ENCODE peak calls at places on chromosomes 1 and 21, in nine cellular contexts. One of them, this sample, is unnamed.
A peak's percentile ranks its signal among the peaks of the same experiment; 100 is the strongest.

GRCh38 chr1:221053889-221054288 is 174.6 kb downstream of the HLX start:
- DNase-seq in Panc1: no peak
- DNase-seq in CD8-positive, alpha-beta memory T cell: no peak
- DNase-seq in endothelial cell of umbilical vein: no peak
- DNase-seq in RWPE2: no peak
- DNase-seq in effector memory CD4-positive, alpha-beta T cell: no peak
- DNase-seq in ovary: no peak
- DNase-seq in GM23248: no peak
- DNase-seq in lower lobe of right lung: no peak
- DNase-seq in this sample: no peak

GRCh38 chr1:76640092-76640491 is 227.2 kb upstream of the ST6GALNAC5 start:
- DNase-seq in Panc1: no peak
- DNase-seq in CD8-positive, alpha-beta memory T cell: no peak
- DNase-seq in endothelial cell of umbilical vein: no peak
- DNase-seq in RWPE2: no peak
- DNase-seq in effector memory CD4-positive, alpha-beta T cell: no peak
- DNase-seq in ovary: no peak
- DNase-seq in GM23248: peak; percentile 80
- DNase-seq in lower lobe of right lung: no peak
- DNase-seq in this sample: no peak

GRCh38 chr1:186634511-186634910 is 45.7 kb downstream of the PTGS2 start:
- DNase-seq in Panc1: no peak
- DNase-seq in CD8-positive, alpha-beta memory T cell: no peak
- DNase-seq in endothelial cell of umbilical vein: no peak
- DNase-seq in RWPE2: no peak
- DNase-seq in effector memory CD4-positive, alpha-beta T cell: no peak
- DNase-seq in ovary: no peak
- DNase-seq in GM23248: no peak
- DNase-seq in lower lobe of right lung: no peak
- DNase-seq in this sample: no peak

GRCh38 chr1:164702216-164702615 is 143.2 kb downstream of the PBX1 start:
- DNase-seq in Panc1: no peak
- DNase-seq in CD8-positive, alpha-beta memory T cell: no peak
- DNase-seq in endothelial cell of umbilical vein: no peak
- DNase-seq in RWPE2: no peak
- DNase-seq in effector memory CD4-positive, alpha-beta T cell: no peak
- DNase-seq in ovary: no peak
- DNase-seq in GM23248: peak; percentile 75
- DNase-seq in lower lobe of right lung: no peak
- DNase-seq in this sample: no peak

GRCh38 chr21:17454315-17455027 is 58.4 kb upstream of the CXADR start:
- DNase-seq in Panc1: peak; percentile 96
- DNase-seq in CD8-positive, alpha-beta memory T cell: no peak
- DNase-seq in endothelial cell of umbilical vein: peak; percentile 73
- DNase-seq in RWPE2: peak; percentile 61
- DNase-seq in effector memory CD4-positive, alpha-beta T cell: no peak
- DNase-seq in ovary: no peak
- DNase-seq in GM23248: peak; percentile 82
- DNase-seq in lower lobe of right lung: no peak
- DNase-seq in this sample: no peak

GRCh38 chr1:66925944-66926343 is 1.2 kb downstream of the MIER1 start:
- DNase-seq in Panc1: no peak
- DNase-seq in CD8-positive, alpha-beta memory T cell: no peak
- DNase-seq in endothelial cell of umbilical vein: no peak
- DNase-seq in RWPE2: no peak
- DNase-seq in effector memory CD4-positive, alpha-beta T cell: no peak
- DNase-seq in ovary: no peak
- DNase-seq in GM23248: peak; percentile 31
- DNase-seq in lower lobe of right lung: no peak
- DNase-seq in this sample: no peak

GRCh38 chr1:77975386-77975785 is 3.5 kb downstream of the FUBP1 start:
- DNase-seq in Panc1: no peak
- DNase-seq in CD8-positive, alpha-beta memory T cell: no peak
- DNase-seq in endothelial cell of umbilical vein: peak; percentile 51
- DNase-seq in RWPE2: no peak
- DNase-seq in effector memory CD4-positive, alpha-beta T cell: no peak
- DNase-seq in ovary: no peak
- DNase-seq in GM23248: peak; percentile 72
- DNase-seq in lower lobe of right lung: no peak
- DNase-seq in this sample: no peak

GRCh38 chr1:8396083-8396911 is 78.4 kb downstream of the SLC45A1 start:
- DNase-seq in Panc1: no peak
- DNase-seq in CD8-positive, alpha-beta memory T cell: no peak
- DNase-seq in endothelial cell of umbilical vein: peak; percentile 50
- DNase-seq in RWPE2: no peak
- DNase-seq in effector memory CD4-positive, alpha-beta T cell: no peak
- DNase-seq in ovary: no peak
- DNase-seq in GM23248: peak; percentile 73
- DNase-seq in lower lobe of right lung: no peak
- DNase-seq in this sample: no peak

GRCh38 chr21:29305561-29305960 is 6.8 kb downstream of the BACH1 start:
- DNase-seq in Panc1: no peak
- DNase-seq in CD8-positive, alpha-beta memory T cell: no peak
- DNase-seq in endothelial cell of umbilical vein: no peak
- DNase-seq in RWPE2: no peak
- DNase-seq in effector memory CD4-positive, alpha-beta T cell: no peak
- DNase-seq in ovary: no peak
- DNase-seq in GM23248: no peak
- DNase-seq in lower lobe of right lung: no peak
- DNase-seq in this sample: no peak

GRCh38 chr21:29306920-29307319 is 8.2 kb downstream of the BACH1 start:
- DNase-seq in Panc1: no peak
- DNase-seq in CD8-positive, alpha-beta memory T cell: no peak
- DNase-seq in endothelial cell of umbilical vein: no peak
- DNase-seq in RWPE2: no peak
- DNase-seq in effector memory CD4-positive, alpha-beta T cell: no peak
- DNase-seq in ovary: no peak
- DNase-seq in GM23248: no peak
- DNase-seq in lower lobe of right lung: no peak
- DNase-seq in this sample: no peak

GRCh38 chr21:29309703-29310102 is 11.0 kb downstream of the BACH1 start:
- DNase-seq in Panc1: no peak
- DNase-seq in CD8-positive, alpha-beta memory T cell: no peak
- DNase-seq in endothelial cell of umbilical vein: no peak
- DNase-seq in RWPE2: no peak
- DNase-seq in effector memory CD4-positive, alpha-beta T cell: no peak
- DNase-seq in ovary: no peak
- DNase-seq in GM23248: no peak
- DNase-seq in lower lobe of right lung: no peak
- DNase-seq in this sample: no peak

GRCh38 chr21:29307718-29308455 is 9.2 kb downstream of the BACH1 start:
- DNase-seq in Panc1: no peak
- DNase-seq in CD8-positive, alpha-beta memory T cell: no peak
- DNase-seq in endothelial cell of umbilical vein: no peak
- DNase-seq in RWPE2: no peak
- DNase-seq in effector memory CD4-positive, alpha-beta T cell: no peak
- DNase-seq in ovary: no peak
- DNase-seq in GM23248: no peak
- DNase-seq in lower lobe of right lung: no peak
- DNase-seq in this sample: no peak

DNA sequence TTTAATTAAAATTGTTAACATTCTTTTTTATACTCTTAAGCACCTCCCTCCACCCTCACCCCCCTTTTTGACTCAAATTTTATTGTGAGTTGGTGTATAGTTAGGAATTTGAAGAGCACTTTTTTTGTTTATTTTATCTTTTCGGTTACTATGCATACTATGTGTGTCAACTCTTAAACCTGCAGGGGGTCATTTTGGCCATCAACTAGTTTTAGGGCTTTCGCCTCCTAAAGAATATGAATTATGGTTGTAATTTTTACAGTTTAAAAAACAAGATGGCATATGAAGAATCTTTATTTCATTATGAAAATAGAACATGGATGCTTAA is 9.7 kb downstream of the BACH1 start:
- DNase-seq in Panc1: no peak
- DNase-seq in CD8-positive, alpha-beta memory T cell: no peak
- DNase-seq in endothelial cell of umbilical vein: no peak
- DNase-seq in RWPE2: no peak
- DNase-seq in effector memory CD4-positive, alpha-beta T cell: no peak
- DNase-seq in ovary: no peak
- DNase-seq in GM23248: no peak
- DNase-seq in lower lobe of right lung: no peak
- DNase-seq in this sample: no peak
- H3K27ac ChIP-seq in Panc1: no peak overlapping the region
- H3K27ac ChIP-seq in CD8-positive, alpha-beta memory T cell: no peak overlapping the region
- H3K27ac ChIP-seq in endothelial cell of umbilical vein: no peak overlapping the region
- H3K27ac ChIP-seq in RWPE2: no peak overlapping the region
- H3K27ac ChIP-seq in effector memory CD4-positive, alpha-beta T cell: no peak overlapping the region
- H3K27ac ChIP-seq in ovary: no peak overlapping the region
- H3K27ac ChIP-seq in GM23248: peak overlapping the region; percentile 8
- H3K27ac ChIP-seq in lower lobe of right lung: no peak overlapping the region
- H3K27ac ChIP-seq in this sample: no peak overlapping the region

GRCh38 chr1:160798439-160798838 is 2.5 kb downstream of the LY9 start:
- DNase-seq in Panc1: no peak
- DNase-seq in CD8-positive, alpha-beta memory T cell: no peak
- DNase-seq in endothelial cell of umbilical vein: no peak
- DNase-seq in RWPE2: no peak
- DNase-seq in effector memory CD4-positive, alpha-beta T cell: no peak
- DNase-seq in ovary: no peak
- DNase-seq in GM23248: no peak
- DNase-seq in lower lobe of right lung: no peak
- DNase-seq in this sample: no peak
- H3K4me1 ChIP-seq in Panc1: no peaks in the 10 kb centered on the region
- H3K4me1 ChIP-seq in CD8-positive, alpha-beta memory T cell: peaks cover 48% of the 10 kb centered on the region
- H3K4me1 ChIP-seq in endothelial cell of umbilical vein: no peaks in the 10 kb centered on the region
- H3K4me1 ChIP-seq in RWPE2: no peaks in the 10 kb centered on the region
- H3K4me1 ChIP-seq in effector memory CD4-positive, alpha-beta T cell: peaks cover 46% of the 10 kb centered on the region
- H3K4me1 ChIP-seq in ovary: no peaks in the 10 kb centered on the region
- H3K4me1 ChIP-seq in GM23248: no peaks in the 10 kb centered on the region
- H3K4me1 ChIP-seq in lower lobe of right lung: no peaks in the 10 kb centered on the region
- H3K4me1 ChIP-seq in this sample: peaks cover 48% of the 10 kb centered on the region

DNA sequence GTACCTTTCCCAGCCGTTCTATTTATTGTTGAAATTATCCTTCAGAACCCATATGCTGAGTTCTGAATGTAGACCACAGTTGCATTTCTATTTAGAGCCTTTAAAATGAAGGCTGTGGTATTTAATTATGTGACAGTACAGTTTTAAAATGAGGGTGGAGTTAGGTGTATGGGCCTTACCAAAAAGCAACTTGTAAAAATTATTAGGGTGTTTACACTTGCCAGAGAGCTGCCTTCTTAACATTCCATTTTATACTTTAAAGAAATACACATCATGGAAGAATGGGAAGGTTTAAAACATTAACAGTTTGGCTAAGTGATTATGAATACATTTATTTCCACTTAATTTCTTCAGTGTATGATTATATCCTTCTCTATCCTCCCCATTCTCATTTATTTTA is 75.7 kb downstream of the RASAL2 start:
- DNase-seq in Panc1: no peak
- DNase-seq in CD8-positive, alpha-beta memory T cell: no peak
- DNase-seq in endothelial cell of umbilical vein: no peak
- DNase-seq in RWPE2: no peak
- DNase-seq in effector memory CD4-positive, alpha-beta T cell: no peak
- DNase-seq in ovary: no peak
- DNase-seq in GM23248: no peak
- DNase-seq in lower lobe of right lung: no peak
- DNase-seq in this sample: no peak
- H3K4me3 ChIP-seq in Panc1: no peak overlapping the region
- H3K4me3 ChIP-seq in CD8-positive, alpha-beta memory T cell: no peak overlapping the region
- H3K4me3 ChIP-seq in endothelial cell of umbilical vein: no peak overlapping the region
- H3K4me3 ChIP-seq in RWPE2: no peak overlapping the region
- H3K4me3 ChIP-seq in effector memory CD4-positive, alpha-beta T cell: no peak overlapping the region
- H3K4me3 ChIP-seq in ovary: no peak overlapping the region
- H3K4me3 ChIP-seq in GM23248: no peak overlapping the region
- H3K4me3 ChIP-seq in lower lobe of right lung: no peak overlapping the region
- H3K4me3 ChIP-seq in this sample: no peak overlapping the region

GRCh38 chr1:203324103-203325003 is 19.0 kb downstream of the BTG2 start:
- DNase-seq in Panc1: no peak
- DNase-seq in CD8-positive, alpha-beta memory T cell: peak; percentile 74
- DNase-seq in endothelial cell of umbilical vein: no peak
- DNase-seq in RWPE2: no peak
- DNase-seq in effector memory CD4-positive, alpha-beta T cell: no peak
- DNase-seq in ovary: peak; percentile 31
- DNase-seq in GM23248: peak; percentile 32
- DNase-seq in lower lobe of right lung: peak; percentile 57
- DNase-seq in this sample: peak; percentile 60

GRCh38 chr1:203323587-203323986 is 18.3 kb downstream of the BTG2 start:
- DNase-seq in Panc1: no peak
- DNase-seq in CD8-positive, alpha-beta memory T cell: no peak
- DNase-seq in endothelial cell of umbilical vein: no peak
- DNase-seq in RWPE2: no peak
- DNase-seq in effector memory CD4-positive, alpha-beta T cell: no peak
- DNase-seq in ovary: no peak
- DNase-seq in GM23248: no peak
- DNase-seq in lower lobe of right lung: peak; percentile 64
- DNase-seq in this sample: no peak

GRCh38 chr1:203320546-203321272 is 15.4 kb downstream of the BTG2 start:
- DNase-seq in Panc1: no peak
- DNase-seq in CD8-positive, alpha-beta memory T cell: peak; percentile 89
- DNase-seq in endothelial cell of umbilical vein: peak; percentile 94
- DNase-seq in RWPE2: no peak
- DNase-seq in effector memory CD4-positive, alpha-beta T cell: peak; percentile 68
- DNase-seq in ovary: no peak
- DNase-seq in GM23248: peak; percentile 53
- DNase-seq in lower lobe of right lung: peak; percentile 73
- DNase-seq in this sample: peak; percentile 82

GRCh38 chr1:203321273-203322052 is 16.1 kb downstream of the BTG2 start:
- DNase-seq in Panc1: no peak
- DNase-seq in CD8-positive, alpha-beta memory T cell: no peak
- DNase-seq in endothelial cell of umbilical vein: no peak
- DNase-seq in RWPE2: no peak
- DNase-seq in effector memory CD4-positive, alpha-beta T cell: no peak
- DNase-seq in ovary: no peak
- DNase-seq in GM23248: no peak
- DNase-seq in lower lobe of right lung: no peak
- DNase-seq in this sample: no peak

DNA sequence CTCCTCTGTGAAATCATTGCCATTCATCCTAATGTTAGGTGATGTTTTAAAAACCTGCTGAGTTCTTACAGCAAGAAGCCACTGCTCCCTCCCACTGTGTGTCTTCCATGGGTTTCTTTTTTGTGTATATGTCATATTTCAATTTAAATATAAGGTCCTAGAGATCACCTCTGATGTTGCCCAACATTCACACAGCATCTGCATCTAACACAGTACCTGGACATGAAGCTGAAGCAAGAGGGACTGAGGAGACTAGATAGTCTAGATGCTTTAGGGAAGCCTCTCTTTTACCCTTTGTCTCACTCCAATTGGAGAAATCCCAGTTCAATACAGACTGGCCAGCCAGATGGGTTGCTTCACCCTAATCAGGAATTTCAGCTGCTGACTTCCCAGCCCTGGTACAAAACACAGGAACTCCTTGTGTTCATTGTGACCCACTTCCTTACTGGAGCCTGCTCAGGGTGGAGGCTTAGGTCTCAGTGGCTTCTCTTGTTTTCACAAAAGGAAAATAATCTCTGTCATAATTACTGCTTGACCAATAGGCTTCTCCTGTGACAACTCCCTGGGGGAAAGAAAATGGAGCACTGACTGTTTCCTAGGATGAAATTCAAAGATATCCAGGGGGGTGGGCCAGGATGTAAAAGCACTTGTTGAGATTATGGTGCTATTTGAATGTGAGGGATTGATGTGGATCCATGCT is 17.3 kb downstream of the BTG2 start:
- DNase-seq in Panc1: no peak
- DNase-seq in CD8-positive, alpha-beta memory T cell: no peak
- DNase-seq in endothelial cell of umbilical vein: peak; percentile 83
- DNase-seq in RWPE2: no peak
- DNase-seq in effector memory CD4-positive, alpha-beta T cell: no peak
- DNase-seq in ovary: no peak
- DNase-seq in GM23248: no peak
- DNase-seq in lower lobe of right lung: no peak
- DNase-seq in this sample: no peak
- H3K27ac ChIP-seq in Panc1: no peak overlapping the region
- H3K27ac ChIP-seq in CD8-positive, alpha-beta memory T cell: no peak overlapping the region
- H3K27ac ChIP-seq in endothelial cell of umbilical vein: no peak overlapping the region
- H3K27ac ChIP-seq in RWPE2: no peak overlapping the region
- H3K27ac ChIP-seq in effector memory CD4-positive, alpha-beta T cell: peak overlapping the region; percentile 99
- H3K27ac ChIP-seq in ovary: no peak overlapping the region
- H3K27ac ChIP-seq in GM23248: no peak overlapping the region
- H3K27ac ChIP-seq in lower lobe of right lung: peak overlapping the region; percentile 97
- H3K27ac ChIP-seq in this sample: no peak overlapping the region

GRCh38 chr1:6599141-6599975 is 3.3 kb downstream of the KLHL21 start:
- DNase-seq in Panc1: no peak
- DNase-seq in CD8-positive, alpha-beta memory T cell: peak; percentile 71
- DNase-seq in endothelial cell of umbilical vein: no peak
- DNase-seq in RWPE2: peak; percentile 80
- DNase-seq in effector memory CD4-positive, alpha-beta T cell: peak; percentile 35
- DNase-seq in ovary: no peak
- DNase-seq in GM23248: peak; percentile 48
- DNase-seq in lower lobe of right lung: no peak
- DNase-seq in this sample: no peak
- H3K4me1 ChIP-seq in Panc1: peaks cover 24% of the 10 kb centered on the region
- H3K4me1 ChIP-seq in CD8-positive, alpha-beta memory T cell: peaks cover 57% of the 10 kb centered on the region
- H3K4me1 ChIP-seq in endothelial cell of umbilical vein: peaks cover 19% of the 10 kb centered on the region
- H3K4me1 ChIP-seq in RWPE2: peaks cover 24% of the 10 kb centered on the region
- H3K4me1 ChIP-seq in effector memory CD4-positive, alpha-beta T cell: peaks cover 36% of the 10 kb centered on the region
- H3K4me1 ChIP-seq in ovary: peaks cover 24% of the 10 kb centered on the region
- H3K4me1 ChIP-seq in GM23248: peaks cover 17% of the 10 kb centered on the region
- H3K4me1 ChIP-seq in lower lobe of right lung: peaks cover 60% of the 10 kb centered on the region
- H3K4me1 ChIP-seq in this sample: peaks cover 48% of the 10 kb centered on the region

This sample was measured in CD8-positive, alpha-beta T cell.